ENCODE peak calls at places on chromosomes 7 and 10, in five cellular contexts. H is A549, K is esophagus squamous epithelium, L is HCT116, P is body of pancreas. A is an unnamed sample.

GRCh38 chr10:45425628-45426563 is 51.9 kb downstream of the ALOX5 start:
- DNase-seq in H (peak), K (no peak), L (peak), P (peak), A (no peak)

GRCh38 chr10:120553911-120554310 is 96.9 kb downstream of the PLPP4 start:
- DNase-seq in H (no peak), K (no peak), L (no peak), P (no peak), A (no peak)

GRCh38 chr10:131737543-131738395 is 163.0 kb upstream of the PPP2R2D start:
- DNase-seq in H (no peak), K (no peak), L (no peak), P (no peak), A (no peak)

GRCh38 chr7:130986271-130986690 is 252.3 kb upstream of the KLF14 start:
- DNase-seq in H (no peak), K (no peak), L (no peak), P (no peak), A (peak)

GRCh38 chr7:95602421-95602820 is 6.1 kb upstream of the PDK4 start:
- DNase-seq in H (no peak), K (no peak), L (no peak), P (no peak), A (no peak)

GRCh38 chr10:47456794-47457527 is 27.0 kb downstream of the ANXA8 start:
- DNase-seq in H (no peak), K (no peak), L (no peak), P (no peak), A (peak)

GRCh38 chr10:96919785-96920425 is 87.8 kb downstream of the LCOR start:
- DNase-seq in H (no peak), K (no peak), L (no peak), P (no peak), A (no peak)

GRCh38 chr7:83546586-83546985 is 102.4 kb downstream of the SEMA3E start:
- DNase-seq in H (peak), K (no peak), L (no peak), P (no peak), A (no peak)

GRCh38 chr10:95896066-95896850 is 11.5 kb upstream of the CC2D2B start:
- DNase-seq in H (no peak), K (no peak), L (no peak), P (no peak), A (no peak)

GRCh38 chr7:3747452-3747851 is 446.4 kb downstream of the SDK1 start:
- DNase-seq in H (no peak), K (no peak), L (no peak), P (no peak), A (no peak)

GRCh38 chr10:72104472-72105097 is 16.2 kb upstream of the SPOCK2 start:
- DNase-seq in H (no peak), K (no peak), L (no peak), P (no peak), A (no peak)

GRCh38 chr10:132396495-132397035 is 435 bp upstream of the PWWP2B start:
- DNase-seq in H (peak), K (no peak), L (no peak), P (peak), A (peak)

GRCh38 chr10:36606234-36606839 is 519.1 kb upstream of the ANKRD30A start:
- DNase-seq in H (no peak), K (no peak), L (no peak), P (no peak), A (no peak)

GRCh38 chr7:112572669-112573301 is 92.0 kb downstream of the LSMEM1 start:
- DNase-seq in H (no peak), K (no peak), L (no peak), P (peak), A (no peak)

GRCh38 chr7:7719235-7719634 is 828 bp upstream of the RPA3 start:
- DNase-seq in H (peak), K (no peak), L (peak), P (peak), A (no peak)

GRCh38 chr10:88879754-88880286 is at the start of gene STAMBPL1:
- DNase-seq in H (no peak), K (peak), L (no peak), P (peak), A (peak)

GRCh38 chr7:135713836-135714470 is 14.0 kb downstream of the SLC13A4 start:
- DNase-seq in H (no peak), K (no peak), L (no peak), P (no peak), A (no peak)

GRCh38 chr10:75304740-75305380 is 69.1 kb upstream of the COMTD1 start:
- DNase-seq in H (no peak), K (no peak), L (no peak), P (no peak), A (no peak)

GRCh38 chr7:83060218-83060617 is 102.5 kb downstream of the PCLO start:
- DNase-seq in H (no peak), K (no peak), L (no peak), P (peak), A (no peak)

DNA sequence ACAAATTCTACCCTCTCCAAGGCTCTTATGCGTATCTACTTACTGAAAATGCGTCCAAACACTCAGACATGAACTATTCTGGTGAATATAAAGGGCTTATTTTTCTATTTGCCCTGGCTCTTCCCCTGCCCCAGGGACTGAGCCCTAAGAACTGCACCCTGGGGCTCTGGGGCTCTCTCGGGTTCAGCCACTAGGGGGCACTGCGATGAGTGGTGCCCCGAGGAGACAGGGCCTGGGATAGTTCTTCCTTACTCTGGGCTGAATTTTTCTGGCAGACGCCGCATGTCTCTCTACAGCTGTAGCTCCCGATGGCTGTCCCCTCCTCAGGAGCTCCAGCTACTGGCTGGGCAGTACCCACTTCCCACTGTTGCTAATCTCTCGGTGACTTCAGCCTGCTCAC is 30.8 kb upstream of the GSDME start:
- DNase-seq in H (no peak), K (no peak), L (no peak), P (no peak), A (no peak)
- TF ChIP-seq CTCF in H (peak), K (no peak), L (peak), P (no peak), A (no peak)

GRCh38 chr10:22712959-22713852 is 1.2 kb downstream of the PIP4K2A start:
- DNase-seq in H (no peak), K (no peak), L (no peak), P (peak), A (peak)
- TF ChIP-seq POLR2A in H (no peak), K (peak), L (no peak), P (no peak), A (no peak)

DNA sequence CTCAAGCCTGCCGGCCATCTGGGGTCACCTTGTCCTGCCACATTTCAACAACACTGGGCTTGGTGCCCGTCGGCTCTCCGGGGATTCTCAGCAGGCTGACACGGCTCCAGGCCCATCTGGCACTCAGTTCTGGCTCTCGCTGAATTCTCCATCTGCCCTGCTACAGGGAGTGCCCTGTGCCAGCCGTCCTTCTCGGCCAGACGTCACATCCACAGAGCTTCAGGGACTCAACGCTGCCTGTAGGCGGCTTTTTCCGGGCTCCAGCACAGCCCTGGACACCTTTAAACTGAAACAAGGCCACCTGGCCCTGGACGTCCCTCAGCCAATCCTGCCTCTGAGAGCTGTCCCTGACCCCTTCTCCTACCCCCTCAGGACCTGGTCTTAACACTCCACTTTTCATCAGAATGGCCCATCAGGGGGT is 43.0 kb downstream of the TMEM130 start:
- DNase-seq in H (no peak), K (no peak), L (no peak), P (peak), A (peak)
- TF ChIP-seq CTCF in H (no peak), K (no peak), L (no peak), P (no peak), A (no peak)

GRCh38 chr7:27201231-27202017 is 1.5 kb upstream of the HOXA13 start:
- DNase-seq in H (peak), K (no peak), L (no peak), P (no peak), A (no peak)

GRCh38 chr7:27198138-27198841 is 1.6 kb downstream of the HOXA13 start:
- DNase-seq in H (no peak), K (no peak), L (no peak), P (no peak), A (no peak)

GRCh38 chr7:27200761-27201230 is 905 bp upstream of the HOXA13 start:
- DNase-seq in H (no peak), K (no peak), L (no peak), P (no peak), A (no peak)

GRCh38 chr7:27198871-27199801 is 755 bp downstream of the HOXA13 start:
- DNase-seq in H (peak), K (no peak), L (no peak), P (no peak), A (no peak)

GRCh38 chr7:27199820-27200760 is at the start of gene HOXA13:
- DNase-seq in H (peak), K (no peak), L (peak), P (no peak), A (no peak)
- TF ChIP-seq POLR2A in H (no peak), K (no peak), L (peak), P (no peak), A (no peak)

GRCh38 chr10:123995461-123996131 is 97.8 kb downstream of the CHST15 start:
- DNase-seq in H (peak), K (no peak), L (peak), P (peak), A (peak)
- TF ChIP-seq CTCF in H (peak), K (peak), L (no peak), P (no peak), A (peak)

GRCh38 chr7:141014523-141015395 is at the start of gene MRPS33:
- DNase-seq in H (peak), K (peak), L (peak), P (peak), A (peak)
- TF ChIP-seq POLR2A in H (peak), K (peak), L (peak), P (peak), A (peak)

GRCh38 chr10:3691482-3691881 is 93.5 kb downstream of the KLF6 start:
- DNase-seq in H (no peak), K (no peak), L (no peak), P (no peak), A (no peak)

GRCh38 chr10:3689871-3690510 is 95.0 kb downstream of the KLF6 start:
- DNase-seq in H (peak), K (no peak), L (no peak), P (no peak), A (no peak)

GRCh38 chr10:3685385-3685784 is 99.6 kb downstream of the KLF6 start:
- DNase-seq in H (no peak), K (no peak), L (no peak), P (no peak), A (no peak)

GRCh38 chr10:3684891-3685290 is 100.1 kb downstream of the KLF6 start:
- DNase-seq in H (no peak), K (no peak), L (no peak), P (no peak), A (no peak)

GRCh38 chr10:3687510-3688081 is 97.4 kb downstream of the KLF6 start:
- DNase-seq in H (no peak), K (no peak), L (no peak), P (no peak), A (no peak)
- TF ChIP-seq CTCF in H (no peak), K (no peak), L (no peak), P (no peak), A (no peak)